ENCODE peak calls at places on chromosomes 4 and X, in eight cellular contexts. Y, K, E, S, P, X, G and D are unnamed samples.

GRCh38 chr4:54954656-54955388 is 170.6 kb downstream of the KDR start:
- ATAC-seq in X (no peak), K (no peak), E (no peak), G (no peak), S (no peak), P (no peak), Y (no peak), D (no peak)

GRCh38 chrX:10634681-10635161 is 14.3 kb upstream of the MID1 start:
- ATAC-seq in E (no peak), Y (peak; percentile 71), P (peak; percentile 69), G (no peak), S (peak; percentile 86), K (no peak), X (no peak), D (no peak)

GRCh38 chr4:101870874-101871273 is 80.3 kb downstream of the BANK1 start:
- ATAC-seq in K (no peak), X (no peak), Y (no peak), S (no peak), G (no peak), E (no peak), P (no peak), D (no peak)

GRCh38 chrX:27276751-27277150 is 186.4 kb downstream of the PPP4R3C start:
- ATAC-seq in S (no peak), K (no peak), X (no peak), Y (no peak), G (no peak), P (peak; percentile 52), E (no peak), D (no peak)

GRCh38 chr4:96649536-96649935 is 809.6 kb downstream of the PDHA2 start:
- ATAC-seq in E (no peak), S (no peak), G (no peak), P (peak; percentile 99), X (no peak), K (no peak), Y (no peak), D (no peak)

GRCh38 chr4:62135565-62136156 is 935.5 kb downstream of the ADGRL3 start:
- ATAC-seq in S (no peak), K (no peak), G (no peak), X (no peak), E (no peak), Y (no peak), P (no peak), D (no peak)

GRCh38 chr4:150533673-150534072 is 48.3 kb upstream of the MAB21L2 start:
- ATAC-seq in P (no peak), X (no peak), Y (no peak), E (no peak), K (no peak), S (no peak), G (no peak), D (no peak)

GRCh38 chrX:129737921-129738320 is 858 bp upstream of the XPNPEP2 start:
- ATAC-seq in S (no peak), E (no peak), P (no peak), Y (peak; percentile 90), X (no peak), K (no peak), G (peak; percentile 67), D (peak; percentile 55)

GRCh38 chr4:159146454-159146853 is 43.6 kb downstream of the RAPGEF2 start:
- ATAC-seq in G (no peak), S (no peak), Y (no peak), X (no peak), P (no peak), K (no peak), E (no peak), D (no peak)

GRCh38 chr4:182593864-182594263 is 323.3 kb downstream of the DCTD start:
- ATAC-seq in S (no peak), X (no peak), Y (no peak), K (no peak), G (no peak), P (no peak), E (no peak), D (no peak)

GRCh38 chr4:150664935-150665334 is 83.0 kb downstream of the MAB21L2 start:
- ATAC-seq in P (no peak), K (no peak), S (no peak), X (no peak), G (no peak), Y (no peak), E (no peak), D (no peak)

GRCh38 chrX:29229802-29230201 is 642.6 kb downstream of the IL1RAPL1 start:
- ATAC-seq in K (no peak), G (no peak), X (no peak), E (no peak), P (no peak), S (peak; percentile 69), Y (no peak), D (no peak)

GRCh38 chr4:2365054-2365912 is 53.2 kb downstream of the ZFYVE28 start:
- ATAC-seq in S (no peak), E (peak; percentile 76), K (no peak), X (peak; percentile 40), P (no peak), Y (no peak), G (no peak), D (no peak)

GRCh38 chrX:152907084-152907651 is 9.3 kb downstream of the ZNF185 start:
- ATAC-seq in X (peak; percentile 86), K (no peak), G (no peak), P (no peak), Y (no peak), S (no peak), E (no peak), D (no peak)

GRCh38 chrX:23637187-23637586 is 30.1 kb upstream of the PRDX4 start:
- ATAC-seq in E (no peak), Y (no peak), P (peak; percentile 71), S (no peak), X (no peak), K (no peak), G (peak; percentile 65), D (no peak)

DNA sequence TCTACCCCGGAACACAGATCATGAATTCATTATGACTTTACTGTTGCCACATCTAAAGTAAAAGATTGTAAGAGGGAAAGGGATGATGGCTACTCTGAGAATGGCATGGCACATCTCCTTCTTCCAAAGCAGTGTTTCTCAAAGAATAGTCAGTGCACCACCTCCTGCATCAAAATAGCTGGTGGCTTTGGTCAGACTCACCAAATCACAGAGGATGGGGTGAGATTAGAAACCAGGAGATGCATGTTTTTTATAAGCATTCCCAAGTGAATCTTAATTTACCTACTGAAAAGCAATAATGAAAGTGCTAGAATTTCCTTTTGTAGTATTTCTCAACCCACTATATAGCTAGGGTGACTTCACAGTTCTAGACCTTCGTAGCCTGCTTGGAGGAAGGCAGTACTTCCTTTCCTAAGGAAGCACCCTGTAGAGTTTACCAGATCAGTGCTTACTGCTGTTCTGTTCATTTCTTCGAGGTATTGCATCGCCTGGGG is 340.8 kb upstream of the KLF3 start:
- ATAC-seq in E (peak; percentile 24), X (no peak), Y (no peak), S (no peak), G (no peak), P (no peak), K (no peak), D (no peak)
- TF ChIP-seq POLR2AphosphoS5 in E (peak; percentile 98), X (peak; percentile 36), Y (no peak), S (no peak), G (peak; percentile 84), P (peak; percentile 73), K (no peak), D (no peak)

GRCh38 chr4:139738846-139739613 is 73.4 kb downstream of the MGST2 start:
- ATAC-seq in E (no peak), G (no peak), X (no peak), K (peak; percentile 64), P (no peak), Y (no peak), S (no peak), D (no peak)
- H3K4me3 ChIP-seq in E (no peak overlapping the region), G (no peak overlapping the region), X (no peak overlapping the region), K (no peak overlapping the region), P (no peak overlapping the region), Y (no peak overlapping the region), S (no peak overlapping the region), D (no peak overlapping the region)

GRCh38 chrX:41027388-41027787 is 57.9 kb upstream of the USP9X start:
- ATAC-seq in P (no peak), Y (no peak), S (no peak), X (peak; percentile 15), G (no peak), E (no peak), K (no peak), D (peak; percentile 69)

GRCh38 chrX:41023098-41023497 is 62.1 kb upstream of the USP9X start:
- ATAC-seq in K (no peak), S (no peak), E (no peak), X (no peak), G (no peak), Y (no peak), P (no peak), D (no peak)

GRCh38 chrX:41026326-41027136 is 58.7 kb upstream of the USP9X start:
- ATAC-seq in G (no peak), S (no peak), Y (no peak), E (peak; percentile 34), X (peak; percentile 83), P (no peak), K (no peak), D (no peak)

GRCh38 chrX:41024755-41025154 is 60.5 kb upstream of the USP9X start:
- ATAC-seq in G (no peak), K (no peak), Y (no peak), S (peak; percentile 68), P (no peak), X (no peak), E (peak; percentile 49), D (no peak)

DNA sequence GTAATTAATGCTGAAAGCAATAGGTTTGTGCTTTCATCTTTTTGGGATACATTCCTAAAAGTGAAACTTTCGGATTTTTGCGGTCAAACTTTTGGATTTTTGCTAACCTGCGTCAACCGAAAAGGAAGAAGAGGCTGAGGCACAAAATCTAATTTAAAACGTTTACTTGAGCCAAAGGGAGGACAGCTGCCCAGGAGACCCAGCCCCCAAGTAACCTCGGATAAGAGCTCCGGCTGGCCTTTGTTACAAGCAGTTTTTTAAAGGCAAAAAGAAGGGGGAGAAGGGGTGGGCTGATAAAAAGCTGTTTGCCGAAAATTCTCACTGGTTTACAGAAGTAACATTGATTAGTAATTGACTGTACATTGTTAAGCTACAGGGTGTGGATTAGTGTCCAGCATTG is 59.3 kb upstream of the USP9X start:
- ATAC-seq in X (peak; percentile 69), P (no peak), S (no peak), Y (no peak), E (peak; percentile 73), K (no peak), G (no peak), D (no peak)
- H3K4me1 ChIP-seq in X (peaks cover 16% of the 10 kb centered on the region), P (no peaks in the 10 kb centered on the region), S (no peaks in the 10 kb centered on the region), Y (no peaks in the 10 kb centered on the region), E (peaks cover 3% of the 10 kb centered on the region), K (peaks cover 57% of the 10 kb centered on the region), G (no peaks in the 10 kb centered on the region), D (no peaks in the 10 kb centered on the region)

DNA sequence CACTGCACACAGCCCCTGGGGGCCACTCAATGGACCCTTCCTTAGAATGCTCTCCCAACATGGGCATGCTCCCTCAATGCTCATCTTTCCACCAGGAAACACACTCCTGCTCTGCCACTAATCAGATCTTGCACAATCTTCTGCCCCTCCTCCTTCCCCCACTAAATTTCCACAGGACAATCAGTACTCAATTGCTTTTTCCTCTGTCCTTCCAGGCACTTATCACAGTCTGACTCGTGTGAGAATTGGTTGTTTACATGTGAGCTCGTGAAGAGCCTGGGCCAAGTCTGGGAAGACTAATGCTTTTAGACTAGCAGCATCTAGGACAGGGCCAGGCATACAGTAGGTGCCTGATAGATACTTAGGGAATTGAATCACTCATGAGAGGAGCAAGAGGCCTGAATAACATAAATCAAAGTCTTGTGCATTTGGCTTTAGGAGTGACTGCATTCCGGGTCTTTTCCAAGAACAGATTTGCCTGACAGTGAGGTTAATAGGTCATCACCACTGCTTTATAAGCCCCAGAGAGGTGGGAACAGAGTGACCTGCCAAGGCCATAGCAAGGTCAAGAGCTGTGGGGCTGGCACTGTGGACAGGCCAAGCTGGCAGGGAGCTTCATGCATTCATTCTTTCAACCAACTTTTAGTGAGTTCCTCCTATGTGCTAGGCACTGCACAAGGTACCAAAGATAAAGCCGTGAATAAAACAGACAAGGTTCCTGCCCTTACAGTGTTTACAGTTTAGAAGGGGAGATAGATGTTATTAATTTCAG is 55.0 kb downstream of the PRPS1 start:
- ATAC-seq in S (no peak), K (no peak), P (no peak), E (no peak), X (no peak), Y (peak; percentile 74), G (no peak), D (peak; percentile 78)
- TF ChIP-seq POLR2AphosphoS5 in S (no peak), K (no peak), P (no peak), E (no peak), X (no peak), Y (peak; percentile 84), G (no peak), D (peak; percentile 83)